ENCODE peak calls at places on chromosomes 11 and 22, in ten cellular contexts. One of them, this sample, is unnamed.

GRCh38 chr22:45112136-45112879 is 51.4 kb upstream of the NUP50 start:
- DNase-seq in psoas muscle: no peak
- DNase-seq in IMR-90: peak
- DNase-seq in stimulated activated CD8-positive, alpha-beta memory T cell treated with anti-CD3 and anti-CD28 coated beads, Interleukin-12 subunit alpha, Interleukin-12 subunit beta, amount 100 ng/mL, for 4 hours: no peak
- DNase-seq in neural crest cell: no peak
- DNase-seq in AG08396: peak
- DNase-seq in Jurkat, Clone E6-1: no peak
- DNase-seq in H7: no peak
- DNase-seq in fibroblast of the aortic adventitia: peak
- DNase-seq in activated naive CD4-positive, alpha-beta T cell treated with anti-CD3 and anti-CD28 coated beads, Interleukin-2, amount 50 U/mL, for 16 hours: no peak
- DNase-seq in this sample: no peak

GRCh38 chr22:31160328-31160978 is 471 bp downstream of the RNF185 start:
- DNase-seq in psoas muscle: no peak
- DNase-seq in IMR-90: peak
- DNase-seq in stimulated activated CD8-positive, alpha-beta memory T cell treated with anti-CD3 and anti-CD28 coated beads, Interleukin-12 subunit alpha, Interleukin-12 subunit beta, amount 100 ng/mL, for 4 hours: peak
- DNase-seq in neural crest cell: no peak
- DNase-seq in AG08396: no peak
- DNase-seq in Jurkat, Clone E6-1: no peak
- DNase-seq in H7: no peak
- DNase-seq in fibroblast of the aortic adventitia: peak
- DNase-seq in activated naive CD4-positive, alpha-beta T cell treated with anti-CD3 and anti-CD28 coated beads, Interleukin-2, amount 50 U/mL, for 16 hours: no peak
- DNase-seq in this sample: no peak

GRCh38 chr22:30250039-30250565 is 3.5 kb upstream of the LIF start:
- DNase-seq in psoas muscle: no peak
- DNase-seq in IMR-90: no peak
- DNase-seq in stimulated activated CD8-positive, alpha-beta memory T cell treated with anti-CD3 and anti-CD28 coated beads, Interleukin-12 subunit alpha, Interleukin-12 subunit beta, amount 100 ng/mL, for 4 hours: no peak
- DNase-seq in neural crest cell: no peak
- DNase-seq in AG08396: no peak
- DNase-seq in Jurkat, Clone E6-1: no peak
- DNase-seq in H7: no peak
- DNase-seq in fibroblast of the aortic adventitia: no peak
- DNase-seq in activated naive CD4-positive, alpha-beta T cell treated with anti-CD3 and anti-CD28 coated beads, Interleukin-2, amount 50 U/mL, for 16 hours: no peak
- DNase-seq in this sample: no peak

GRCh38 chr22:29126670-29127069 is 53.8 kb downstream of the KREMEN1 start:
- DNase-seq in psoas muscle: no peak
- DNase-seq in IMR-90: no peak
- DNase-seq in stimulated activated CD8-positive, alpha-beta memory T cell treated with anti-CD3 and anti-CD28 coated beads, Interleukin-12 subunit alpha, Interleukin-12 subunit beta, amount 100 ng/mL, for 4 hours: no peak
- DNase-seq in neural crest cell: no peak
- DNase-seq in AG08396: no peak
- DNase-seq in Jurkat, Clone E6-1: no peak
- DNase-seq in H7: no peak
- DNase-seq in fibroblast of the aortic adventitia: no peak
- DNase-seq in activated naive CD4-positive, alpha-beta T cell treated with anti-CD3 and anti-CD28 coated beads, Interleukin-2, amount 50 U/mL, for 16 hours: no peak
- DNase-seq in this sample: no peak

GRCh38 chr22:43858156-43858895 is 4.0 kb downstream of the SULT4A1 start:
- DNase-seq in psoas muscle: peak
- DNase-seq in IMR-90: no peak
- DNase-seq in stimulated activated CD8-positive, alpha-beta memory T cell treated with anti-CD3 and anti-CD28 coated beads, Interleukin-12 subunit alpha, Interleukin-12 subunit beta, amount 100 ng/mL, for 4 hours: no peak
- DNase-seq in neural crest cell: no peak
- DNase-seq in AG08396: no peak
- DNase-seq in Jurkat, Clone E6-1: peak
- DNase-seq in H7: no peak
- DNase-seq in fibroblast of the aortic adventitia: no peak
- DNase-seq in activated naive CD4-positive, alpha-beta T cell treated with anti-CD3 and anti-CD28 coated beads, Interleukin-2, amount 50 U/mL, for 16 hours: no peak
- DNase-seq in this sample: no peak

GRCh38 chr11:12160680-12161079 is 50.3 kb downstream of the MICAL2 start:
- DNase-seq in psoas muscle: no peak
- DNase-seq in IMR-90: peak
- DNase-seq in stimulated activated CD8-positive, alpha-beta memory T cell treated with anti-CD3 and anti-CD28 coated beads, Interleukin-12 subunit alpha, Interleukin-12 subunit beta, amount 100 ng/mL, for 4 hours: no peak
- DNase-seq in neural crest cell: no peak
- DNase-seq in AG08396: no peak
- DNase-seq in Jurkat, Clone E6-1: no peak
- DNase-seq in H7: no peak
- DNase-seq in fibroblast of the aortic adventitia: no peak
- DNase-seq in activated naive CD4-positive, alpha-beta T cell treated with anti-CD3 and anti-CD28 coated beads, Interleukin-2, amount 50 U/mL, for 16 hours: no peak
- DNase-seq in this sample: no peak

GRCh38 chr11:7516488-7516887 is 2.7 kb downstream of the PPFIBP2 start:
- DNase-seq in psoas muscle: no peak
- DNase-seq in IMR-90: no peak
- DNase-seq in stimulated activated CD8-positive, alpha-beta memory T cell treated with anti-CD3 and anti-CD28 coated beads, Interleukin-12 subunit alpha, Interleukin-12 subunit beta, amount 100 ng/mL, for 4 hours: no peak
- DNase-seq in neural crest cell: no peak
- DNase-seq in AG08396: no peak
- DNase-seq in Jurkat, Clone E6-1: no peak
- DNase-seq in H7: no peak
- DNase-seq in fibroblast of the aortic adventitia: no peak
- DNase-seq in activated naive CD4-positive, alpha-beta T cell treated with anti-CD3 and anti-CD28 coated beads, Interleukin-2, amount 50 U/mL, for 16 hours: no peak
- DNase-seq in this sample: no peak

GRCh38 chr22:33828302-33828701 is 92.0 kb downstream of the LARGE1 start:
- DNase-seq in psoas muscle: no peak
- DNase-seq in IMR-90: no peak
- DNase-seq in stimulated activated CD8-positive, alpha-beta memory T cell treated with anti-CD3 and anti-CD28 coated beads, Interleukin-12 subunit alpha, Interleukin-12 subunit beta, amount 100 ng/mL, for 4 hours: no peak
- DNase-seq in neural crest cell: no peak
- DNase-seq in AG08396: no peak
- DNase-seq in Jurkat, Clone E6-1: peak
- DNase-seq in H7: no peak
- DNase-seq in fibroblast of the aortic adventitia: no peak
- DNase-seq in activated naive CD4-positive, alpha-beta T cell treated with anti-CD3 and anti-CD28 coated beads, Interleukin-2, amount 50 U/mL, for 16 hours: no peak
- DNase-seq in this sample: no peak

GRCh38 chr11:62464655-62465054 is 45.8 kb downstream of the SCGB1A1 start:
- DNase-seq in psoas muscle: no peak
- DNase-seq in IMR-90: no peak
- DNase-seq in stimulated activated CD8-positive, alpha-beta memory T cell treated with anti-CD3 and anti-CD28 coated beads, Interleukin-12 subunit alpha, Interleukin-12 subunit beta, amount 100 ng/mL, for 4 hours: no peak
- DNase-seq in neural crest cell: no peak
- DNase-seq in AG08396: no peak
- DNase-seq in Jurkat, Clone E6-1: no peak
- DNase-seq in H7: no peak
- DNase-seq in fibroblast of the aortic adventitia: no peak
- DNase-seq in activated naive CD4-positive, alpha-beta T cell treated with anti-CD3 and anti-CD28 coated beads, Interleukin-2, amount 50 U/mL, for 16 hours: no peak
- DNase-seq in this sample: no peak

GRCh38 chr11:7418061-7418460 is 67.2 kb upstream of the OLFML1 start:
- DNase-seq in psoas muscle: no peak
- DNase-seq in IMR-90: no peak
- DNase-seq in stimulated activated CD8-positive, alpha-beta memory T cell treated with anti-CD3 and anti-CD28 coated beads, Interleukin-12 subunit alpha, Interleukin-12 subunit beta, amount 100 ng/mL, for 4 hours: no peak
- DNase-seq in neural crest cell: no peak
- DNase-seq in AG08396: no peak
- DNase-seq in Jurkat, Clone E6-1: no peak
- DNase-seq in H7: no peak
- DNase-seq in fibroblast of the aortic adventitia: no peak
- DNase-seq in activated naive CD4-positive, alpha-beta T cell treated with anti-CD3 and anti-CD28 coated beads, Interleukin-2, amount 50 U/mL, for 16 hours: no peak
- DNase-seq in this sample: no peak

GRCh38 chr11:65227879-65228278 is 33.9 kb upstream of the POLA2 start:
- DNase-seq in psoas muscle: no peak
- DNase-seq in IMR-90: no peak
- DNase-seq in stimulated activated CD8-positive, alpha-beta memory T cell treated with anti-CD3 and anti-CD28 coated beads, Interleukin-12 subunit alpha, Interleukin-12 subunit beta, amount 100 ng/mL, for 4 hours: no peak
- DNase-seq in neural crest cell: no peak
- DNase-seq in AG08396: no peak
- DNase-seq in Jurkat, Clone E6-1: no peak
- DNase-seq in H7: no peak
- DNase-seq in fibroblast of the aortic adventitia: no peak
- DNase-seq in activated naive CD4-positive, alpha-beta T cell treated with anti-CD3 and anti-CD28 coated beads, Interleukin-2, amount 50 U/mL, for 16 hours: no peak
- DNase-seq in this sample: no peak

This sample was measured in activated gamma-delta T cell.